ENCODE peak calls at places on chromosomes 16 and 17, in seven cellular contexts. K is H1; J is PC-3; S is upper lobe of right lung; C is CD8-positive, alpha-beta memory T cell; O is transverse colon; Y is lower lobe of right lung. B is an unnamed sample.

GRCh38 chr16:72825912-72826621 is 221.9 kb downstream of the ZFHX3 start:
- DNase-seq in K (no peak), J (no peak), S (no peak), C (no peak), O (no peak), Y (no peak), B (no peak)

GRCh38 chr16:67934306-67935095 is 2.1 kb downstream of the PSMB10 start:
- DNase-seq in K (no peak), J (no peak), S (no peak), C (no peak), O (no peak), Y (no peak), B (no peak)

GRCh38 chr17:79188048-79188447 is 113.4 kb downstream of the ENGASE start:
- DNase-seq in K (peak; percentile 89), J (peak; percentile 42), S (no peak), C (no peak), O (no peak), Y (no peak), B (no peak)

GRCh38 chr17:50339381-50339780 is 6.5 kb upstream of the XYLT2 start:
- DNase-seq in K (no peak), J (no peak), S (no peak), C (no peak), O (no peak), Y (no peak), B (no peak)

GRCh38 chr16:54577566-54578180 is 291.1 kb upstream of the IRX3 start:
- DNase-seq in K (peak; percentile 57), J (no peak), S (no peak), C (no peak), O (no peak), Y (no peak), B (no peak)

GRCh38 chr17:72492494-72492893 is 371.7 kb downstream of the SOX9 start:
- DNase-seq in K (no peak), J (no peak), S (no peak), C (no peak), O (no peak), Y (no peak), B (no peak)

GRCh38 chr17:17626151-17626805 is 34.8 kb upstream of the PEMT start:
- DNase-seq in K (peak; percentile 77), J (no peak), S (no peak), C (no peak), O (no peak), Y (no peak), B (peak; percentile 43)

GRCh38 chr16:66052745-66053144 is 313.7 kb upstream of the CDH5 start:
- DNase-seq in K (no peak), J (no peak), S (no peak), C (no peak), O (no peak), Y (no peak), B (no peak)

GRCh38 chr16:68756250-68757051 is 19.4 kb downstream of the CDH1 start:
- DNase-seq in K (no peak), J (peak; percentile 98), S (peak; percentile 81), C (no peak), O (peak; percentile 83), Y (peak; percentile 81), B (no peak)

DNA sequence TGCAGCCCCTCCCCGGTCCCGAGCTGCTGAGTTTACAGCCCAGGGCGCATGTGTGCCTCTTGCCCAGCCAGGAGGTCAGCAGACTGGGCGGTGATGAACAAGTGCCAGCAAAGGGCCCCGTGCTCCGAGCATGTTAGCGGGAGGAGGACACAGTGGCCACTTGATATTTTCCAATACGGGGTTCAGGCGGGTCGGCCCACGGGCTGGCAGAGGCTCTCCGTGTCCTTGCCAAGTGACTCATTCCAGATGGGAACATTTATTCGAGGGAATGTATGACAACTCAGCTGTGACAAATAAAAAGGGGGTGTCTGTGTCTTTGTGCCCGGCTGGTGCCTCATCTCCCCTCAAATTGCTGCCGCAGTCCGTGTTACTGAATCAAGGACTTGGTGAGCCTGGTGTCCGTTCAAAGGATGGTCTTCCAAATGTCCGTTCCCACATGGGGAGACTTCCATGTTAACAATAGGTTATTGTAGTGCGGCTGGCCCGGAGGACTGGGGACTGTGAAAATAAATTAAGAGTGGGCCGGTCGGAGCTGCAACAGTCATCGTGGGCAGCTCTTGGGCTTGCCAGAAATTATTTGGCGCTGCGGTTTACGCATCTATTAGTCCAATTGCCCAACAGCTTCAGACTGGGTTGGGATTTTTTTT is 173.9 kb upstream of the CIBAR2 start:
- DNase-seq in K (no peak), J (no peak), S (no peak), C (no peak), O (no peak), Y (no peak), B (no peak)
- H3K4me3 ChIP-seq in K (no peak overlapping the region), J (no peak overlapping the region), S (no peak overlapping the region), C (no peak overlapping the region), O (no peak overlapping the region), Y (no peak overlapping the region), B (no peak overlapping the region)

GRCh38 chr16:81442220-81442908 is 2.2 kb upstream of the CMIP start:
- DNase-seq in K (no peak), J (no peak), S (no peak), C (no peak), O (no peak), Y (no peak), B (no peak)
- H3K4me1 ChIP-seq in K (peaks cover 18% of the 10 kb centered on the region), J (peaks cover 9% of the 10 kb centered on the region), S (peaks cover 11% of the 10 kb centered on the region), C (peaks cover 28% of the 10 kb centered on the region), O (peaks cover under 1% of the 10 kb centered on the region), Y (peaks cover 15% of the 10 kb centered on the region), B (peaks cover under 1% of the 10 kb centered on the region)

DNA sequence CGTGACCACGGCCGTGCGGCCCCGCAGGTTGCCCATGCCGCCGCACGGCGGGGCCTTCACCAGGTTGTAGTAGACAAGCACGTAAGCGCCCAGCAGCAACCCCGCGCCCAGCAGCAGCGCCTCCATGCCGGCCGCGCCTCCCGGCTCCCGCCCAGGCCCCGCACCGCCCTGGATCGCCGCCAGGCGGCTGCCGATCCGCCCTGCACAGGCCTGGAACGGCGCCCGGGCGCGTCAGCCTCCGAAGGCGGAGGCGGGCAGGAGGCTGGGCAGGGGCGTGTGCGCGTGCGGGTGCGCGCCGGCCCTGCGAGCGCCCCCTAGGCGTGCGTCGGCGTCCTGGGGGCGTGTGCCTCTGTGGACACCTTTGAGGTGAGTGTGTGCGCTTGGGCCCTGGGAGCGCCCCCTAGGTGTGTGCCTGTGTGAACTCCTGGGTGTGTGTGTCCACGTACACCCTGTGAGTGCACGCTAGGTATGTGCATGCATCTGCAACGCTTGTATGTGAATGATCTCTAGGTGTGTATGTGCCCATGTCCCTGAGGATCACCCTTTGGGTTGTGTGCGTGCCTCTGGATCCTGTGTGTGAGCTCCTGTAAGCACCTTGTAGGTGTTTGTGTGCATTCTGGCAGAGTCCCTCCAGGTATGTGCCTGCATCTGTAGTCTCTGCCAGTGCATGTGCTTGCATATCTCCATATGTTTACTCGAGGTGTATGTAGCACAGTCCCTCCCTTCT is at the start of gene DHRS13:
- DNase-seq in K (peak; percentile 97), J (peak; percentile 92), S (peak; percentile 96), C (peak; percentile 93), O (peak; percentile 95), Y (peak; percentile 95), B (peak; percentile 91)
- H3K27ac ChIP-seq in K (peak within 1 kb of the TSS; percentile 54), J (no peak within 1 kb of the TSS), S (peak within 1 kb of the TSS; percentile 76), C (peak within 1 kb of the TSS; percentile 82), O (peak within 1 kb of the TSS; percentile 95), Y (peak within 1 kb of the TSS; percentile 89), B (no peak within 1 kb of the TSS)

GRCh38 chr16:1019934-1020305 is 38.4 kb downstream of the SOX8 start:
- DNase-seq in K (no peak), J (no peak), S (no peak), C (no peak), O (no peak), Y (no peak), B (no peak)

GRCh38 chr16:1021553-1022160 is 40.1 kb downstream of the SOX8 start:
- DNase-seq in K (no peak), J (no peak), S (no peak), C (no peak), O (no peak), Y (no peak), B (no peak)

GRCh38 chr16:1020591-1020990 is 39.0 kb downstream of the SOX8 start:
- DNase-seq in K (no peak), J (no peak), S (no peak), C (no peak), O (no peak), Y (no peak), B (no peak)

GRCh38 chr16:1018447-1018846 is 36.9 kb downstream of the SOX8 start:
- DNase-seq in K (no peak), J (no peak), S (no peak), C (no peak), O (no peak), Y (no peak), B (no peak)

DNA sequence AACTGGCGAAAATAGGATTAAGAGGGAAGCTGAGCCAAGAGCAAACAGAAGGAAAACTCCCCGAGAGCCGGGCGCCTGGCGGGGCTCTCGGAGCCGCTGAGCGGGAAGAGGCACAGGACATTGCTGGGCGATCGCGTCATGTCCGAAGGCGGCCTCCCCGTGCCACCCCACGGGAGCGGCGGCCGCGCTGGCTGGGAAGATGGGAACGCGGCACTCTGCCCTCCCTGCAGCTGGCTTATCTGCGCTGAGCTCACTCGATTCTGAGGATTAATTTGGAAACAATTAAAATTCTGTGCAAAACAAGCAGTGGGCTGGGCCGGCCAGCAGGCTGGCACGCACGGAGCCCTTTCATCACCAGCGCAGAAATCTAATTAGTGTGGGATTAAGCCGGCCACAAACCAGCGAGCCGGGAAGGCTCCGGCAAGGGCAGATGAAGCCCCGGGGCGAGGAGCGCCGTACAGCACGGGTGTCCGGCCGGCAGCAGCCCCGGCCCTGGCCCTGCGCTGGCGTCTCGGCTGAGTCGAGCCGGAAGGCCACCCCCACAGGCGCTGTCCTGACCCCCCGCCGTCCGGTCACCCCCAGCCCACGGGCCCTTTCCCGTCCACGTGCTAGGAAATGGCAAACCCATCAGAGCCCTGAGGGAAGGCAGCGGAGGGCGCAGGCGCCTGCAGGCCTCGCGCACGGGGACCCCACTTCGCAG is 37.8 kb downstream of the SOX8 start:
- DNase-seq in K (no peak), J (peak; percentile 32), S (no peak), C (no peak), O (no peak), Y (no peak), B (no peak)
- H3K4me3 ChIP-seq in K (no peak overlapping the region), J (peak overlapping the region; percentile 46), S (peak overlapping the region; percentile 23), C (no peak overlapping the region), O (peak overlapping the region; percentile 10), Y (peak overlapping the region; percentile 37), B (no peak overlapping the region)

GRCh38 chr17:36135465-36135864 is 31.8 kb downstream of the CCL4 start:
- DNase-seq in K (no peak), J (no peak), S (no peak), C (no peak), O (no peak), Y (no peak), B (no peak)
- H3K4me1 ChIP-seq in K (no peaks in the 10 kb centered on the region), J (no peaks in the 10 kb centered on the region), S (no peaks in the 10 kb centered on the region), C (no peaks in the 10 kb centered on the region), O (no peaks in the 10 kb centered on the region), Y (no peaks in the 10 kb centered on the region), B (no peaks in the 10 kb centered on the region)

B was measured in iPS DF 6.9.